ENCODE peak calls at places on chromosomes 5 and 9, in seven cellular contexts. G is IMR-90, R is H9, J is H1, F is neuronal stem cell, O is mesenchymal stem cell, A is trophoblast cell. Q is an unnamed sample.

GRCh38 chr5:43007911-43008368 is 32.2 kb downstream of the ANXA2R start:
- DNase-seq in A (peak), F (no peak), G (peak), O (peak), R (peak), J (peak), Q (peak)

GRCh38 chr5:40754381-40755092 is 1.2 kb downstream of the TTC33 start:
- DNase-seq in A (no peak), J (no peak), O (peak), G (peak), R (no peak), F (no peak), Q (peak)

GRCh38 chr9:136220017-136220729 is 15.2 kb upstream of the LHX3 start:
- DNase-seq in G (peak), A (no peak), R (no peak), O (peak), J (no peak), F (no peak), Q (peak)

GRCh38 chr9:22256381-22256780 is 190.2 kb upstream of the DMRTA1 start:
- DNase-seq in J (no peak), O (no peak), F (no peak), A (no peak), G (no peak), R (no peak), Q (no peak)

GRCh38 chr5:115414406-115415142 is 118.1 kb upstream of the CCDC112 start:
- DNase-seq in J (no peak), R (no peak), O (peak), F (no peak), G (peak), A (peak), Q (no peak)

GRCh38 chr9:74940600-74940999 is 12.1 kb downstream of the C9orf40 start:
- DNase-seq in R (no peak), A (peak), G (peak), F (no peak), J (no peak), O (no peak), Q (no peak)

GRCh38 chr9:136814725-136815421 is 7.1 kb downstream of the RABL6 start:
- DNase-seq in J (no peak), R (no peak), F (no peak), A (no peak), G (no peak), O (no peak), Q (no peak)

GRCh38 chr5:140141241-140141640 is 15.5 kb downstream of the IGIP start:
- DNase-seq in R (no peak), A (no peak), F (no peak), J (no peak), O (no peak), G (peak), Q (no peak)

GRCh38 chr5:151447174-151448037 is at the start of gene SLC36A1:
- DNase-seq in G (peak), R (peak), F (peak), A (peak), J (peak), O (peak), Q (peak)

GRCh38 chr5:168881427-168882149 is 302.4 kb upstream of the PANK3 start:
- DNase-seq in O (no peak), A (peak), R (peak), F (no peak), G (no peak), J (peak), Q (peak)

GRCh38 chr5:35884125-35884788 is 27.6 kb downstream of the IL7R start:
- DNase-seq in R (peak), G (peak), F (no peak), A (peak), J (no peak), O (peak), Q (peak)

GRCh38 chr9:93083592-93084470 is 12.2 kb upstream of the CARD19 start:
- DNase-seq in F (no peak), A (no peak), O (peak), G (no peak), J (no peak), R (no peak), Q (no peak)

GRCh38 chr9:134895849-134896833 is 15.5 kb downstream of the FCN2 start:
- DNase-seq in A (no peak), R (no peak), J (no peak), G (peak), F (no peak), O (peak), Q (no peak)

GRCh38 chr9:134892820-134893420 is 12.3 kb downstream of the FCN2 start:
- DNase-seq in J (no peak), G (no peak), F (no peak), R (no peak), O (no peak), A (no peak), Q (no peak)

GRCh38 chr9:134892221-134892620 is 11.6 kb downstream of the FCN2 start:
- DNase-seq in A (no peak), O (no peak), F (no peak), J (no peak), R (no peak), G (no peak), Q (no peak)

GRCh38 chr9:134895103-134895502 is 14.5 kb downstream of the FCN2 start:
- DNase-seq in A (no peak), F (no peak), R (no peak), O (no peak), G (peak), J (no peak), Q (no peak)

DNA sequence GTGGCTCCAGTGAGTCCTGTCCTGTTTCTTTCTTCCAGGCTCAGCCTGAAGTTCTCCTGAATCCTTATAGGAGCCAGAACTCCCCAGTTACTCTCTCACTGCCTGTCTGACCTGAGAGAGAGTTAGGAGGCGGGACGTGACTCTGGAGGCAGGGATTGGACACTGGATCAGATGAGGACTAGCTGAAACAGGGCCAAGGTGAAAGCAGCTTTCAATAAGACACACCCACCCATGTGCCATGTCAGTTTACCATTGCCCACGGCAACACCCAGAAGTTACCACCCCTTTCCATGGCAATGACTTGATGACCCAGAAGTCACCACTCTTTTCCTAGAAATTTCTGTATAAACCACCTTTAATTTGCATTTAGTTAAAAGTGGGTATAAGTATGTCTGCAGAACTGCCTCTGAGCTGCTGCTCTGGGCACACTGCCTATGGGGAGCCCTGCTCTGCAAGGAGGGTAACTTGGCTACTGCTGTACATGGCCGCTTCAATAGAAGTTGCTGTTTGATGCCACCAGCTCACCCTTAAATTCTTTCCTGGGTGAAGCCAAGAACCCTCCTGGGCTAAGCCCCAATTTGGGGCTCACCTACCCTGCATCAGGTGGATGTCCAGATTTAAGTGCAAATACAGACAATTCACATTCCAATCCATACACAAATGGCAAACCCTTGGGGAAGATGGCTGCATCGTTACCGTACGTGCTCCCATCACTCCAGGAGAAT is 13.7 kb downstream of the FCN2 start:
- DNase-seq in J (no peak), G (no peak), O (no peak), R (no peak), F (no peak), A (no peak), Q (no peak)
- H2BK5ac ChIP-seq in J (no peak), G (no peak), O (no peak), R (no peak), F (no peak), A (no peak), Q (no peak)

DNA sequence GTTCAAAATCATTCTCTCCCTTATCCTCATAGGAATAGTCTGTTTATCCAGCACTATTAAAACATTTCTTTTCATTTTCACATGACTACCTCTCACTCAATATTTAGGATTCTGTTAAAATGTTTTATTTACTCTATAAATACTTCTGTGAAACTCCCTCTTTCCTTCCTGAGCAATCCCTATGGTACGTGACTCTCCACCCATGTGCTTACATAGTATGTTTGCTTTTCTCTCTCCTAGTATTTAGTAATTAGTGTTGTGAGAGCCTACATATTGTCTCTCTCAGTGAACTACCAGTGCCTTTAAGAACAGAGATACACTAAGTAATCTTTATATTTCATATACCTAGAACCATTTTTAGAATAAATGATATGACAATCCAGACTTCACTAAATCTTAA is 45.9 kb downstream of the PTPRD start:
- DNase-seq in A (no peak), G (no peak), F (no peak), J (no peak), R (no peak), O (no peak), Q (no peak)
- H2BK5ac ChIP-seq in A (no peak), G (no peak), F (no peak), J (no peak), R (no peak), O (no peak), Q (no peak)

GRCh38 chr5:128446-128845 is 36.5 kb downstream of the PLEKHG4B start:
- DNase-seq in F (no peak), J (no peak), O (no peak), R (no peak), G (no peak), A (no peak), Q (no peak)

GRCh38 chr5:126806-127205 is 34.8 kb downstream of the PLEKHG4B start:
- DNase-seq in F (no peak), O (no peak), G (no peak), A (no peak), J (no peak), R (peak), Q (no peak)

GRCh38 chr5:129148-129547 is 37.2 kb downstream of the PLEKHG4B start:
- DNase-seq in O (no peak), A (no peak), J (no peak), R (no peak), F (no peak), G (no peak), Q (no peak)

GRCh38 chr5:129820-130219 is 37.9 kb downstream of the PLEKHG4B start:
- DNase-seq in F (no peak), R (no peak), G (peak), O (peak), A (no peak), J (no peak), Q (peak)

DNA sequence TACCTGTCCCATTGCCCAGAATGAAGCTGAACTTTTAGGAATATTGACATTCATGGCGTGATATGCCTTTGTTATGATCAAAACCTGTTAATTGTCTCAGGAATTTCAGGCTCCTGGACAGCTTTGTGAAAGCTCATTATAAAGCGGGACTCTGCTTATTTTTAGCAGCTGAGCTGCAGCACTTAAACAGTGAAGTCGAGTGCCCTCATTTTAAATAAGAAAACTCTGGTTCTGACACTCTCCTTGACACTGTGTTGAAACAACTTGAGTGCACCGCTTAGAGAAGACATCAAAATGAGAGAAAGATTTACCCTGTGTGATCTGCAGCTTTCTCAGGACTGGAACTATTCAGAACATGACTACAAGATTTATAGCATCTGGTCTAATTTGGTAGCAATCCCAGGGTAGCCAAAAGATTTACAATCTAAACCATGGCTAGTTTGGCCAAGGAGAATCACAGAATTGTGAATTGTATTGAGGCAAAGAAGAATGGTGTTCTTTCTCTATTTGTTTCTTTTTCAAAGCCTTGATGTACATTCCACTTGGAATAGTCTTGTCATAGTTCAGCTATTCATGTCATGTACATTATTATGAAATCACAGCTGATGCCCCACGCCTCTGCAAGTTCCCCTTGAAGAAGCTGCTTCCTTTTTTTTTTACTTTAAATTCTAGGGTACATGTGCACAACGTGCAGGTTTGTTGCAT is 38.7 kb downstream of the PLEKHG4B start:
- DNase-seq in G (peak), J (no peak), F (no peak), O (peak), R (no peak), A (peak), Q (no peak)
- H2BK5ac ChIP-seq in G (no peak), J (no peak), F (no peak), O (no peak), R (no peak), A (no peak), Q (no peak)

GRCh38 chr5:95417971-95418370 is 26.8 kb downstream of the FAM81B start:
- DNase-seq in A (no peak), J (no peak), O (no peak), F (no peak), G (peak), R (no peak), Q (no peak)
- H2BK5ac ChIP-seq in A (no peak), J (no peak), O (no peak), F (no peak), G (no peak), R (no peak), Q (no peak)

DNA sequence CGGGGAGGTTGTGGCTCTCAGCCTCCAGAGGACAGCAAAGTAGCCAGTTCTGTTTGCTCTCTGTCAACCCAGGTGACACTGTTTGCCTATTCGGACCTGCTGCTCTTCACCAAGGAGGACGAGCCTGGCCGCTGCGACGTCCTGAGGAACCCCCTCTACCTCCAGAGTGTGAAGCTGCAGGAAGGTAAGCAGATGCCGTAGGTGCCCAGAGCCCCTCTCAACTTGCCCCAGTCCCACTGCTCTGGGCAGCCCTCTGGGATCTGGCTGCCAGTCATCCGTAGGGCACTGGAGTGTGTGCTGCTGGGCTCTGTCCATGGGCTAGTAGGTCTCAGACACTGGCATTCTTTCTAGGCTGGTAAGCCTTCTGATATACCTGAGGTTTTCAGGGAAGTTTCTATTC is 59.3 kb downstream of the RGS3 start:
- DNase-seq in O (no peak), G (no peak), F (no peak), J (no peak), R (no peak), A (no peak), Q (no peak)
- H2BK5ac ChIP-seq in O (no peak), G (no peak), F (no peak), J (no peak), R (no peak), A (no peak), Q (no peak)

Q was measured in mesendoderm.